ENCODE peak calls at places on chromosomes 5 and 9, in four cellular contexts. One of them, this sample, is unnamed.

GRCh38 chr9:72734631-72735030 is 213.2 kb downstream of the TMC1 start:
- DNase-seq in cardiac fibroblast: no peak
- DNase-seq in GM23338: no peak
- DNase-seq in tibial nerve: no peak
- DNase-seq in this sample: no peak

GRCh38 chr5:65695162-65695755 is 26.6 kb downstream of the SGTB start:
- DNase-seq in GM23338: no peak
- DNase-seq in cardiac fibroblast: no peak
- DNase-seq in tibial nerve: no peak
- DNase-seq in this sample: no peak

GRCh38 chr5:159638954-159639559 is 277.2 kb upstream of the ADRA1B start:
- DNase-seq in tibial nerve: no peak
- DNase-seq in cardiac fibroblast: peak; percentile 69
- DNase-seq in GM23338: no peak
- DNase-seq in this sample: peak; percentile 11

GRCh38 chr5:54894957-54895815 is 90.2 kb downstream of the ESM1 start:
- DNase-seq in cardiac fibroblast: no peak
- DNase-seq in GM23338: no peak
- DNase-seq in tibial nerve: no peak
- DNase-seq in this sample: no peak

GRCh38 chr9:127307802-127308201 is 43.2 kb downstream of the GARNL3 start:
- DNase-seq in tibial nerve: no peak
- DNase-seq in cardiac fibroblast: no peak
- DNase-seq in GM23338: no peak
- DNase-seq in this sample: no peak

GRCh38 chr9:126788046-126788445 is 16.8 kb upstream of the ZBTB43 start:
- DNase-seq in GM23338: no peak
- DNase-seq in cardiac fibroblast: peak; percentile 27
- DNase-seq in tibial nerve: no peak
- DNase-seq in this sample: no peak

GRCh38 chr5:14326035-14326909 is 183.1 kb downstream of the TRIO start:
- DNase-seq in GM23338: peak; percentile 52
- DNase-seq in cardiac fibroblast: no peak
- DNase-seq in tibial nerve: no peak
- DNase-seq in this sample: no peak

GRCh38 chr5:125179617-125180016 is 433.2 kb upstream of the ZNF608 start:
- DNase-seq in tibial nerve: no peak
- DNase-seq in cardiac fibroblast: no peak
- DNase-seq in GM23338: no peak
- DNase-seq in this sample: no peak

GRCh38 chr9:96441798-96442445 is 8.0 kb upstream of the HABP4 start:
- DNase-seq in tibial nerve: no peak
- DNase-seq in cardiac fibroblast: peak; percentile 45
- DNase-seq in GM23338: peak; percentile 87
- DNase-seq in this sample: no peak

GRCh38 chr5:180130876-180131740 is 59.5 kb upstream of the RNF130 start:
- DNase-seq in GM23338: no peak
- DNase-seq in cardiac fibroblast: no peak
- DNase-seq in tibial nerve: no peak
- DNase-seq in this sample: no peak

GRCh38 chr5:170642066-170642735 is 138.4 kb downstream of the KCNIP1 start:
- DNase-seq in tibial nerve: no peak
- DNase-seq in GM23338: no peak
- DNase-seq in cardiac fibroblast: no peak
- DNase-seq in this sample: no peak

GRCh38 chr9:92808726-92809451 is 44.3 kb upstream of the BICD2 start:
- DNase-seq in cardiac fibroblast: peak; percentile 63
- DNase-seq in GM23338: peak; percentile 91
- DNase-seq in tibial nerve: no peak
- DNase-seq in this sample: peak; percentile 41

GRCh38 chr9:36194326-36195000 is 3.7 kb downstream of the CLTA start:
- DNase-seq in cardiac fibroblast: no peak
- DNase-seq in tibial nerve: no peak
- DNase-seq in GM23338: no peak
- DNase-seq in this sample: no peak

GRCh38 chr9:134324359-134325095 is 1.7 kb upstream of the RXRA start:
- DNase-seq in GM23338: no peak
- DNase-seq in tibial nerve: no peak
- DNase-seq in cardiac fibroblast: peak; percentile 74
- DNase-seq in this sample: no peak
- H3K4me3 ChIP-seq in GM23338: peak overlapping the region; percentile 71
- H3K4me3 ChIP-seq in tibial nerve: peak overlapping the region; percentile 81
- H3K4me3 ChIP-seq in cardiac fibroblast: peak overlapping the region; percentile 70
- H3K4me3 ChIP-seq in this sample: peak overlapping the region; percentile 66

GRCh38 chr9:89410709-89411111 is 87.2 kb downstream of the SEMA4D start:
- DNase-seq in GM23338: peak; percentile 54
- DNase-seq in cardiac fibroblast: no peak
- DNase-seq in tibial nerve: no peak
- DNase-seq in this sample: no peak

GRCh38 chr9:89411759-89412158 is 86.2 kb downstream of the SEMA4D start:
- DNase-seq in cardiac fibroblast: no peak
- DNase-seq in GM23338: no peak
- DNase-seq in tibial nerve: no peak
- DNase-seq in this sample: no peak

GRCh38 chr9:89412951-89413350 is 85.0 kb downstream of the SEMA4D start:
- DNase-seq in GM23338: peak; percentile 65
- DNase-seq in cardiac fibroblast: no peak
- DNase-seq in tibial nerve: no peak
- DNase-seq in this sample: no peak

GRCh38 chr9:89414670-89415069 is 83.2 kb downstream of the SEMA4D start:
- DNase-seq in cardiac fibroblast: no peak
- DNase-seq in tibial nerve: no peak
- DNase-seq in GM23338: no peak
- DNase-seq in this sample: no peak

GRCh38 chr9:89413963-89414638 is 83.8 kb downstream of the SEMA4D start:
- DNase-seq in cardiac fibroblast: no peak
- DNase-seq in GM23338: no peak
- DNase-seq in tibial nerve: no peak
- DNase-seq in this sample: no peak
- H3K4me3 ChIP-seq in cardiac fibroblast: no peak overlapping the region
- H3K4me3 ChIP-seq in GM23338: no peak overlapping the region
- H3K4me3 ChIP-seq in tibial nerve: no peak overlapping the region
- H3K4me3 ChIP-seq in this sample: no peak overlapping the region

GRCh38 chr5:37606632-37607248 is 227.6 kb downstream of the WDR70 start:
- DNase-seq in cardiac fibroblast: no peak
- DNase-seq in GM23338: no peak
- DNase-seq in tibial nerve: no peak
- DNase-seq in this sample: no peak
- H3K4me3 ChIP-seq in cardiac fibroblast: no peak overlapping the region
- H3K4me3 ChIP-seq in GM23338: no peak overlapping the region
- H3K4me3 ChIP-seq in tibial nerve: no peak overlapping the region
- H3K4me3 ChIP-seq in this sample: no peak overlapping the region

GRCh38 chr5:181203093-181203711 is 1.8 kb downstream of the TRIM7 start:
- DNase-seq in GM23338: peak; percentile 8
- DNase-seq in cardiac fibroblast: peak; percentile 64
- DNase-seq in tibial nerve: no peak
- DNase-seq in this sample: no peak
- H3K4me3 ChIP-seq in GM23338: peak overlapping the region; percentile 79
- H3K4me3 ChIP-seq in cardiac fibroblast: no peak overlapping the region
- H3K4me3 ChIP-seq in tibial nerve: peak overlapping the region; percentile 83
- H3K4me3 ChIP-seq in this sample: no peak overlapping the region

GRCh38 chr9:22175972-22176545 is 167.0 kb upstream of the CDKN2B start:
- DNase-seq in cardiac fibroblast: no peak
- DNase-seq in tibial nerve: no peak
- DNase-seq in GM23338: no peak
- DNase-seq in this sample: no peak
- H3K4me3 ChIP-seq in cardiac fibroblast: no peak overlapping the region
- H3K4me3 ChIP-seq in tibial nerve: no peak overlapping the region
- H3K4me3 ChIP-seq in GM23338: no peak overlapping the region
- H3K4me3 ChIP-seq in this sample: no peak overlapping the region

DNA sequence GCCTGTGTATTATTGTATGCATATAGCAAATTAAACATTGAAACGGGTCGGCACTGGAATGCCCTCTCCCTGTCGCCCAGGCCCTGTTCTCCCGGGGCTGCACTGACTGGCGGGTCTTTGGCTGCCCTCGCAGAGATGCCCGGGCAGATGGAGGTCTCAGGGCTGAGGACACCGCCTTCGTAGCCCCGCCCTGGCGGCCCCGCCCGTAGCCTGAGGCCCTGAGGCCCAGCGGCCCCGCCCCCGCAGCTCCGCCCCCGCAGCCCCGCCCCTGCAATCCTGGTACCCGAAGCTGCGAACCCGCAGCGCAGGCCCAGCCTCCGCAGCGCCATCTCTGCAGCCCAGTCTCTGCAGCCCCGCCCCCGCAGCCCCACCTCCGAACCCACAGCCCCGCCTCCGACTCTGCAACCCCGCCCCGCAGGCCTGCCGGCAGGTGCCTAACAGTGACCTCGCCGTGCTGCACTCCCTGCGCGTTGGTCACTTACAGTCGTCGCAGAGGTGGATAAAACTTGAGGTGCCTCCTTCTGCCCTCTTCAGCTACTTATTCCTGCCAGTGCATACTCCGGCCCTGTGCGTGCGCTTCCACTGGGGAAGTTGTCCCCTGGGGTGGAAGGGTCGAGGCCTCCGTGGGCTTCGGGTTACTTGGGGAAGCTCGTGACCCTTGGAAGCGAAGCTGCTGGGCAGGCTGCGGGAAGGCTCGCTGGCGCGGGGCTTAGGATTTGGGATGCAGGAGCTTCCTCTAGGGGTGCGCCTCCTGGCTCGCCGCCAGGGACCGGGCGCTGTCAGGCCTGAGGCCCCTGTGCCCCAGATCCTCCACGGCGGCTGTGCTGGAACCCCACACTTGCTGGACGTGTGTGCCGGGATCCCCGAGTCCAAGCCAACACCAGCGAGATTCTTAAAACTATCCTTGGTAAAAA is 72.3 kb downstream of the ICE1 start:
- DNase-seq in tibial nerve: peak; percentile 40
- DNase-seq in cardiac fibroblast: peak; percentile 51
- DNase-seq in GM23338: peak; percentile 96
- DNase-seq in this sample: no peak
- H3K4me3 ChIP-seq in tibial nerve: peak overlapping the region; percentile 30
- H3K4me3 ChIP-seq in cardiac fibroblast: peak overlapping the region; percentile 22
- H3K4me3 ChIP-seq in GM23338: peak overlapping the region; percentile 52
- H3K4me3 ChIP-seq in this sample: peak overlapping the region; percentile 35